ENCODE peak calls at places on chromosome 19, in six cellular contexts. C is IMR-90, H is mesenchymal stem cell, Z is neuronal stem cell, M is H1, K is trophoblast cell. W is an unnamed sample.

GRCh38 chr19:15283141-15283885 is 49.0 kb downstream of the BRD4 start:
- DNase-seq in H (peak; percentile 55), M (no peak), Z (no peak), K (peak; percentile 32), C (peak; percentile 59), W (peak; percentile 39)

GRCh38 chr19:5286465-5287029 is 54.1 kb downstream of the PTPRS start:
- DNase-seq in M (no peak), K (no peak), Z (no peak), C (no peak), H (no peak), W (no peak)

GRCh38 chr19:16134510-16134909 is 9.0 kb upstream of the HSH2D start:
- DNase-seq in C (no peak), M (no peak), H (no peak), Z (no peak), K (no peak), W (no peak)

GRCh38 chr19:33249740-33250366 is 24.2 kb upstream of the SLC7A10 start:
- DNase-seq in M (no peak), Z (no peak), H (no peak), C (no peak), K (no peak), W (no peak)

GRCh38 chr19:21117041-21117907 is 24.6 kb upstream of the ZNF431 start:
- DNase-seq in Z (no peak), H (no peak), C (peak; percentile 33), M (no peak), K (peak; percentile 86), W (peak; percentile 52)

GRCh38 chr19:55132453-55133129 is 15.2 kb upstream of the PPP1R12C start:
- DNase-seq in Z (no peak), H (no peak), K (peak; percentile 70), C (no peak), M (no peak), W (no peak)

GRCh38 chr19:51097166-51097736 is 11.0 kb downstream of the CTU1 start:
- DNase-seq in H (peak; percentile 18), Z (peak; percentile 42), M (peak; percentile 89), K (peak; percentile 60), C (peak; percentile 62), W (peak; percentile 55)

GRCh38 chr19:14005381-14006084 is 587 bp downstream of the RFX1 start:
- DNase-seq in M (peak; percentile 94), C (peak; percentile 75), H (peak; percentile 88), Z (peak; percentile 85), K (peak; percentile 90), W (peak; percentile 94)

GRCh38 chr19:33621811-33622504 is at the start of gene CHST8:
- DNase-seq in H (no peak), M (peak; percentile 86), K (peak; percentile 62), Z (peak; percentile 73), C (no peak), W (peak; percentile 74)

GRCh38 chr19:1265611-1266115 is 3.5 kb upstream of the CIRBP start:
- DNase-seq in K (peak; percentile 56), H (peak; percentile 98), C (peak; percentile 80), Z (no peak), M (no peak), W (peak; percentile 43)

GRCh38 chr19:43311706-43312105 is 41.8 kb upstream of the CD177 start:
- DNase-seq in H (no peak), K (peak; percentile 52), M (no peak), Z (no peak), C (no peak), W (no peak)

GRCh38 chr19:38134538-38135149 is 89.4 kb downstream of the DPF1 start:
- DNase-seq in K (peak; percentile 48), C (peak; percentile 37), H (peak; percentile 43), Z (peak; percentile 49), M (peak; percentile 69), W (peak; percentile 67)

GRCh38 chr19:30001794-30002193 is 59.8 kb downstream of the URI1 start:
- DNase-seq in H (peak; percentile 9), Z (no peak), M (no peak), C (peak; percentile 19), K (peak; percentile 30), W (no peak)

GRCh38 chr19:33903489-33903850 is 106.8 kb downstream of the KCTD15 start:
- DNase-seq in C (no peak), K (no peak), H (no peak), M (no peak), Z (no peak), W (no peak)

DNA sequence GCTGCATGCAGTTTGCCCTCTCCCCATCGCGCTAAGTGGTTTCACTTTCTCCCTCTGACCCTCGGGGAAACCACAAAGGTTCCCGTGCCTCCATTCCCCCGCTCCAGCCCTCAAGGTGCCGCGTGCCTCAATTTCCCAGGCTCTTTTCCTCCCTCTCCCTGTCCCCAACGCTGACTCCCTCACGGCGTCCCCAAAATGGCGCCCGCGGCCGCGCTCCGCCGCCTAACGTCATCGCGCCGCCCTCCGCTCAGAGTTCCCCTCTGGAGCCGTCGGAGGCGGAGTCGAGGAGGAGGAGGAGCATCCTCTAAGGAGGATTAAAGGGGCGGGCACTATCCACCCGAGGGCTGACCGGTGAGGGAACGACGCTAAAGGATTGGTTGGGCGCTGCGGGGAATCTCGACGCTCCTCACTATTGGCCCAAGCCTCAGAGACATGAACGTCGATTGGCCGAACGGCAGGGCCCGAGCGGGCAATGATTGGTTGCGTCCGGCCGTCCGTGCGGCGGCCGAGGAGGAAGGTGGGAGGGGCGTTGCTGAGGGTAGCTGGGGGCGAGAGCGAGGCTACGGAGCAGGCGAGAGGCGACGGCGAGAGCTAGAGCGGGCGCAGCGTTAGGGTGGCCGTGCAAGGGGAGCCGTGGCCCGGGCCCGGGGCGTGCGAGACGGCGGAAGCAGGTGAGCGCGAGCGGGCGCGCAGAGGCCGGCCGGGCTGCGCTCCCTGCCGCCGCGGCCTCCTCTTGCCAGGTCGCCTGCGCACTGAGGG is at the start of gene ZNF574:
- DNase-seq in H (peak; percentile 100), Z (peak; percentile 99), K (peak; percentile 100), C (peak; percentile 99), M (peak; percentile 95), W (peak; percentile 100)
- H4K8ac ChIP-seq in H (peak within 1 kb of the TSS; percentile 94), Z (peak within 1 kb of the TSS; percentile 96), K (peak within 1 kb of the TSS; percentile 96), C (peak within 1 kb of the TSS; percentile 100), M (peak within 1 kb of the TSS; percentile 100), W (peak within 1 kb of the TSS; percentile 95)

GRCh38 chr19:6433165-6433564 is 398 bp downstream of the SLC25A41 start:
- DNase-seq in C (no peak), M (no peak), K (no peak), H (no peak), Z (no peak), W (no peak)
- H3K4me3 ChIP-seq in C (no peak overlapping the region), M (no peak overlapping the region), K (peak overlapping the region; percentile 30), H (no peak overlapping the region), Z (no peak overlapping the region), W (no peak overlapping the region)

GRCh38 chr19:35715981-35716734 is 1.6 kb upstream of the KMT2B start:
- DNase-seq in H (no peak), K (peak; percentile 69), Z (no peak), C (peak; percentile 30), M (peak; percentile 87), W (no peak)
- H3K4me1 ChIP-seq in H (peaks cover 23% of the 10 kb centered on the region), K (peaks cover 10% of the 10 kb centered on the region), Z (peaks cover 15% of the 10 kb centered on the region), C (peaks cover 14% of the 10 kb centered on the region), M (peaks cover 28% of the 10 kb centered on the region), W (peaks cover 5% of the 10 kb centered on the region)

DNA sequence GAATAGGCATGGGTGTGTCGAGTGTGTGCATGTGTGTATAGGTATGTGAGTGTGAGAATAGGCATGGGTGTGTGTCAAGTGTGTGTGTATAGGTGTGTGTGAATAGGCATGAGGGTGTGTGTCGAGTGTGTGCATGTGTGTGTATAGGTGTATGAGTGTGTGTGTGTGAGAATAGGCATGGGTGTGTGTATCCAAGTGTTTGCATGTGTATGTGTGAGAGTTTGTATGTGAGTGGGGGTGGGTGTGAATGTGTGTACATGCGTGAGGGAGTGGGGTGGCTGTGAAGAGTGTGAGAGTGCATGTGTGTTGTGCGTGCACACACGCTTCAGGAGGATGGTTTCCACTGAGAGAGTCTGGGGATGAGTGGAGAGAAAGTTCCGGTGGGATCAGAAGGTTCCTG is 13.5 kb downstream of the EVI5L start:
- DNase-seq in C (no peak), H (no peak), K (no peak), Z (no peak), M (no peak), W (no peak)
- H4K8ac ChIP-seq in C (no peak overlapping the region), H (no peak overlapping the region), K (no peak overlapping the region), Z (no peak overlapping the region), M (no peak overlapping the region), W (no peak overlapping the region)

DNA sequence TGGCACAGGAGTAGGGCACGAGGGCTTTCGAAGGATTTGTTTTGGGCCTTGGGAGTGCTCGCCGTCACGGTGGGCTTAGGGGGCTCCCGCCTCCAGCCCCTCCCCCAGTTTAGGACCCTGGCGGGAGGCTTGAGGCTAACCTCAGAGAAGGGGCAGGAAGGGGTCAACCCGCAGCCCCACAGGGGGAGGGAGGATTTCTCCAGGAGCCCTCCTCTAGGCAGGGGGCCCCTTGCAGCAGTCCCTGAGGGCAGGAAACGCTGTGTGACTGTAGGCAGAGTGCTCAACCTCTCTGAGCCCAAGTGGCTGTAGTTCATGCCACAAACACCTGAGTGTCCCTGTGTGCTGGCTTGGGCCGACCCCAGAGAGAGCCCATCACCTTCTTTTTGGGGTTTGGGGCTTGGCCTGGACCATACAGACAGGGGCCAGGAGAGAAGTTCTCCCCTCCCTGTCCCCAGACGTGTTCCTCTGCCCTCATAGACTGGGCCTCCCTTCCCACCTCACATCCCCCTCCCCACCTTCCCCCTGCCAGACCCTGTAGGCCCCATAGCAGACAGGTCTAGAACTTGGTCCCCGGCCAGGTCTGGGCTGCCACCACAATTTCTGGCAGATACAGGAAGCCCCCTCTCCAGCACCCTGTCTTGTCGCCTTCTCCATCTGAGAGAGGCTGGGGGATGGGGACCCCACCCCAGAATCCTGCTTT is 8.1 kb downstream of the ISYNA1 start:
- DNase-seq in C (no peak), K (no peak), Z (no peak), M (no peak), H (peak; percentile 36), W (peak; percentile 51)
- H3K4me3 ChIP-seq in C (no peak overlapping the region), K (peak overlapping the region; percentile 18), Z (peak overlapping the region; percentile 45), M (peak overlapping the region; percentile 33), H (peak overlapping the region; percentile 18), W (no peak overlapping the region)

W was measured in mesendoderm.